ENCODE peak calls at places on chromosome 2, in seven cellular contexts. A, U, X, O, J, T and Q are unnamed samples. For H3K4me1, the result is how much of the 10 kb centered on the place peaks cover.

GRCh38 chr2:10447300-10448207 is 573 bp downstream of the ODC1 start:
- DNase-seq in T (no peak), A (peak), U (peak), O (peak), X (no peak), J (peak), Q (no peak)

GRCh38 chr2:116719841-116720240 is 1094.7 kb upstream of the DDX18 start:
- DNase-seq in X (no peak), A (no peak), O (no peak), U (peak), T (no peak), J (no peak), Q (no peak)

GRCh38 chr2:34627003-34627402 is 1027.9 kb upstream of the FAM98A start:
- DNase-seq in J (no peak), A (no peak), O (no peak), T (no peak), U (no peak), X (no peak), Q (no peak)

GRCh38 chr2:174752403-174753037 is 11.8 kb downstream of the CHRNA1 start:
- DNase-seq in T (no peak), X (no peak), U (no peak), A (no peak), J (no peak), O (no peak), Q (no peak)

GRCh38 chr2:54673501-54673998 is 49.9 kb upstream of the EML6 start:
- DNase-seq in X (no peak), T (peak), U (peak), J (no peak), A (no peak), O (peak), Q (no peak)

GRCh38 chr2:104938226-104938941 is 84.5 kb downstream of the POU3F3 start:
- DNase-seq in J (no peak), T (peak), X (no peak), U (no peak), O (no peak), A (peak), Q (no peak)

GRCh38 chr2:149489452-149489851 is 98.1 kb downstream of the MMADHC start:
- DNase-seq in J (no peak), A (no peak), X (no peak), T (no peak), O (no peak), U (no peak), Q (no peak)

GRCh38 chr2:135997380-135997779 is 12.0 kb upstream of the DARS1 start:
- DNase-seq in U (peak), A (no peak), J (peak), O (no peak), X (no peak), T (peak), Q (no peak)

GRCh38 chr2:58039170-58039611 is 7.4 kb upstream of the VRK2 start:
- DNase-seq in A (no peak), X (no peak), T (no peak), O (no peak), J (no peak), U (no peak), Q (no peak)

GRCh38 chr2:40243581-40243980 is 208.3 kb downstream of the SLC8A1 start:
- DNase-seq in J (no peak), A (no peak), O (no peak), T (no peak), X (no peak), U (no peak), Q (no peak)

DNA sequence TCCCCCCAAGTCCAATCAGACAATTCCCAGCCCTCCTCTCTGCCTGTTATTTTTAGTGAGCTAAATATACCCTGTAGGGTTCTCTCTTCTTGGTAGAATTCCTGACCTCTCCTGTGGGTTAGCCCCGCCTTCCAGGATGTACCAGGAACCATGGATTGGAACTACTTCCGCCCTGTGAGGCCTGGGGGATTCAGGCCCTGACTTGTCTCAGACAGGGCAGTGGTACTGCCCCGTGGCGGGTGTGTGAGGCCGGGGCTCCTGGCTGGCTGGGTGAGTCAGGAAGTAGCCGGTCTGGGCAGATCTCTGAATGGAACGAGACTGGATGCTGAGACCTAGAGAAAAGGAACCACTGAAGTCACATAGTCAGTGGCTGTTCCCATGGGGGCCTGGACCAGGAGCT is 50.5 kb downstream of the DYSF start:
- DNase-seq in U (peak), J (no peak), T (no peak), A (no peak), X (no peak), O (no peak), Q (no peak)
- H3K27ac ChIP-seq in U (no peak), J (no peak), T (peak), A (no peak), X (no peak), O (peak), Q (peak)

GRCh38 chr2:74671479-74671878 is 17.4 kb downstream of the SEMA4F start:
- DNase-seq in J (no peak), T (no peak), A (no peak), X (no peak), O (no peak), U (no peak), Q (no peak)
- H3K4me3 ChIP-seq in J (no peak), T (no peak), A (no peak), X (no peak), O (no peak), U (no peak), Q (no peak)

GRCh38 chr2:119350311-119350998 is 16.2 kb downstream of the C2orf76 start:
- DNase-seq in T (no peak), J (no peak), O (no peak), U (no peak), A (peak), X (no peak), Q (no peak)
- H3K4me1 ChIP-seq in T (under half), J (under half), O (under half), U (under half), A (under half), X (under half), Q (under half)

GRCh38 chr2:164933751-164934189 is 21.6 kb downstream of the SLC38A11 start:
- DNase-seq in T (no peak), O (no peak), A (no peak), U (no peak), J (peak), X (no peak), Q (no peak)

GRCh38 chr2:164935467-164935807 is 19.9 kb downstream of the SLC38A11 start:
- DNase-seq in O (no peak), U (no peak), X (no peak), J (no peak), T (no peak), A (no peak), Q (no peak)

GRCh38 chr2:164934790-164935466 is 20.4 kb downstream of the SLC38A11 start:
- DNase-seq in U (no peak), J (peak), A (no peak), T (no peak), O (no peak), X (no peak), Q (no peak)

GRCh38 chr2:164928101-164928673 is 27.1 kb downstream of the SLC38A11 start:
- DNase-seq in A (no peak), T (no peak), J (no peak), U (no peak), O (no peak), X (no peak), Q (no peak)

DNA sequence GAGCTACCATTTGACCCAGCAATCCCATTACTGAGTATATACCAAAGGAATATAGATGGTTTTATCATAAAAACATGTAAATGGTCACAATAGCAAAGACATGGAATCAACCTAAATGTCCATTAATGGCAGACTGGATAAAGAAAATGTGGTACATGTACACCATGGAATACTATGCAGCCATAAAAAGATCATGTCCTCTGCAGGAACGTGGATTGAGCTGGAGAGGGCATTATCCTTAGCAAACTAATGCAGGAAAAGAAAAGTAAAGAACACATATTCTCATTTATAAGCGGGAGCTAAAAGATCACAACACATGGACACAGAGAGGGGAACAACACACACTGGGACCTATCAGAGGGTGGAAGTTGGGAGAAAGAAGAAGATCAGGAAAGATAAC is 22.9 kb downstream of the SLC38A11 start:
- DNase-seq in A (no peak), U (no peak), J (no peak), X (no peak), O (no peak), T (no peak), Q (no peak)
- H3K27ac ChIP-seq in A (no peak), U (no peak), J (no peak), X (no peak), O (no peak), T (no peak), Q (no peak)

GRCh38 chr2:223548194-223548593 is 54.0 kb downstream of the SCG2 start:
- DNase-seq in U (no peak), T (no peak), O (no peak), J (no peak), A (no peak), X (no peak), Q (no peak)

GRCh38 chr2:223549215-223549614 is 52.9 kb downstream of the SCG2 start:
- DNase-seq in A (peak), X (peak), O (no peak), T (no peak), J (peak), U (no peak), Q (peak)

GRCh38 chr2:223545830-223546229 is 56.3 kb downstream of the SCG2 start:
- DNase-seq in J (no peak), U (no peak), T (no peak), A (no peak), X (no peak), O (no peak), Q (no peak)

DNA sequence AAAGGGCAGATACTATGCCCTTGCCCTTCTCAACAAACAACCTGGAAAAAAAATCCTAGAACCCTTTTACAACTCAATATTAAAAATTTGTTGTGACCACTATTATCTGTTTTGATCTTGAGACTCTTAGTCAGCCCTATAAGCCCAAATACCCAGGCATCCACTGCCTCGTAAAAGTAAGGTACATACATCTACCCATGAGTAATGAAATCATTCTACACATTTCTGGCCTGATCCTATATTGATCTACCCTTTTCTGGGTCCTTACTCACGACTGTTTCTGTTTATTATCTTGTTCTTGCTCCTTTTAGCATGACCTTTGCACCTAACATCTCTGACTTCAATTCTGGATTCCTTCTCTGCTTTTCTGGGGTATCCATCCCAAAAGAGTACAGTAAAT is 56.8 kb downstream of the SCG2 start:
- DNase-seq in U (no peak), X (no peak), O (no peak), T (no peak), J (no peak), A (no peak), Q (no peak)
- H3K4me3 ChIP-seq in U (no peak), X (no peak), O (no peak), T (no peak), J (no peak), A (no peak), Q (no peak)

GRCh38 chr2:129764376-129765325 is 214.8 kb upstream of the RAB6C start:
- DNase-seq in X (peak), A (peak), T (no peak), U (no peak), J (no peak), O (no peak), Q (no peak)
- H3K4me1 ChIP-seq in X (under half), A (under half), T (under half), U (under half), J (under half), O (under half), Q (under half)

GRCh38 chr2:217973008-217973787 is 29.6 kb downstream of the TNS1 start:
- DNase-seq in O (no peak), U (no peak), A (no peak), T (no peak), J (no peak), X (no peak), Q (no peak)
- H3K27ac ChIP-seq in O (peak), U (no peak), A (no peak), T (peak), J (no peak), X (no peak), Q (no peak)

GRCh38 chr2:161239416-161240109 is 68.7 kb upstream of the PSMD14 start:
- DNase-seq in A (no peak), O (no peak), T (peak), J (no peak), X (no peak), U (no peak), Q (no peak)
- H3K4me3 ChIP-seq in A (no peak), O (no peak), T (no peak), J (no peak), X (no peak), U (no peak), Q (no peak)

GRCh38 chr2:173185437-173185836 is 109.8 kb downstream of the MAP3K20 start:
- DNase-seq in X (no peak), A (no peak), T (no peak), J (no peak), U (no peak), O (no peak), Q (no peak)

GRCh38 chr2:173191601-173192000 is 116.0 kb downstream of the MAP3K20 start:
- DNase-seq in U (no peak), T (no peak), J (no peak), A (no peak), X (no peak), O (no peak), Q (peak)

GRCh38 chr2:173184031-173185004 is 108.7 kb downstream of the MAP3K20 start:
- DNase-seq in A (peak), T (no peak), U (peak), J (no peak), X (peak), O (no peak), Q (peak)

GRCh38 chr2:173192071-173192470 is 116.4 kb downstream of the MAP3K20 start:
- DNase-seq in O (no peak), T (no peak), A (no peak), X (no peak), J (no peak), U (no peak), Q (no peak)

GRCh38 chr2:173187911-173188788 is 112.5 kb downstream of the MAP3K20 start:
- DNase-seq in J (no peak), O (no peak), A (no peak), T (no peak), U (peak), X (no peak), Q (no peak)
- H3K4me1 ChIP-seq in J (under half), O (under half), A (under half), T (under half), U (under half), X (under half), Q (under half)

GRCh38 chr2:218517434-218518206 is 50.5 kb downstream of the USP37 start:
- DNase-seq in J (no peak), U (no peak), A (peak), O (no peak), X (no peak), T (no peak), Q (no peak)
- H3K27ac ChIP-seq in J (no peak), U (no peak), A (no peak), O (no peak), X (no peak), T (no peak), Q (no peak)